ENCODE peak calls at places on chromosomes 3 and 15, in five cellular contexts. H is cardiac fibroblast, V is foreskin fibroblast, L is brain microvascular endothelial cell, O is choroid plexus epithelial cell. X is an unnamed sample.

GRCh38 chr15:35142578-35142977 is 57.5 kb upstream of the NANOGP8 start:
- DNase-seq in H (peak), L (no peak), V (peak), O (peak), X (peak)

GRCh38 chr3:175941352-175941751 is 1082.2 kb downstream of the NAALADL2 start:
- DNase-seq in V (no peak), O (peak), H (peak), L (no peak), X (peak)

GRCh38 chr3:186525369-186526255 is 18.6 kb downstream of the CRYGS start:
- DNase-seq in H (no peak), L (no peak), O (no peak), V (no peak), X (no peak)

GRCh38 chr3:9201278-9201677 is 48.2 kb downstream of the SRGAP3 start:
- DNase-seq in H (no peak), O (no peak), V (peak), L (no peak), X (no peak)

GRCh38 chr3:112123548-112123947 is 9.5 kb downstream of the GCSAM start:
- DNase-seq in L (no peak), O (no peak), V (no peak), H (no peak), X (no peak)

GRCh38 chr3:25056-25455 is 171.5 kb upstream of the CHL1 start:
- DNase-seq in H (no peak), L (no peak), O (no peak), V (no peak), X (no peak)

GRCh38 chr3:73685061-73685460 is 60.3 kb upstream of the PDZRN3 start:
- DNase-seq in H (no peak), L (no peak), O (no peak), V (no peak), X (no peak)

GRCh38 chr3:190306513-190307163 is 15.6 kb downstream of the CLDN1 start:
- DNase-seq in V (no peak), L (no peak), O (peak), H (peak), X (peak)

GRCh38 chr15:58980351-58980939 is 7.0 kb upstream of the RNF111 start:
- DNase-seq in L (no peak), O (peak), H (peak), V (peak), X (peak)

GRCh38 chr3:111081008-111081545 is 9.5 kb downstream of the NECTIN3 start:
- DNase-seq in O (peak), H (peak), L (no peak), V (peak), X (no peak)

GRCh38 chr15:71768184-71768583 is 42.2 kb upstream of the NR2E3 start:
- DNase-seq in L (no peak), H (no peak), O (no peak), V (no peak), X (no peak)

GRCh38 chr15:41894251-41894790 is 468 bp upstream of the SPTBN5 start:
- DNase-seq in O (no peak), H (no peak), L (no peak), V (no peak), X (no peak)

GRCh38 chr3:113035387-113035982 is 44.7 kb downstream of the GTPBP8 start:
- DNase-seq in L (peak), O (peak), V (peak), H (peak), X (peak)

GRCh38 chr15:38215707-38216106 is 36.9 kb upstream of the SPRED1 start:
- DNase-seq in O (no peak), L (peak), H (no peak), V (no peak), X (no peak)

GRCh38 chr15:38216763-38217162 is 35.9 kb upstream of the SPRED1 start:
- DNase-seq in V (peak), O (peak), L (peak), H (peak), X (peak)

GRCh38 chr15:38211249-38211648 is 41.4 kb upstream of the SPRED1 start:
- DNase-seq in L (no peak), V (no peak), O (no peak), H (no peak), X (no peak)

GRCh38 chr15:38212759-38213158 is 39.9 kb upstream of the SPRED1 start:
- DNase-seq in O (no peak), L (no peak), H (no peak), V (no peak), X (no peak)

GRCh38 chr15:38213392-38213791 is 39.2 kb upstream of the SPRED1 start:
- DNase-seq in V (no peak), L (no peak), O (no peak), H (no peak), X (no peak)
- TF ChIP-seq CTCF in V (no peak), L (no peak), O (no peak), H (no peak), X (no peak)

GRCh38 chr3:45692866-45693265 is 3.7 kb downstream of the SACM1L start:
- DNase-seq in H (no peak), O (no peak), L (no peak), V (no peak), X (no peak)
- H3K4me3 ChIP-seq in H (no peak), O (no peak), L (no peak), V (no peak), X (no peak)

GRCh38 chr3:61683409-61684261 is 122.3 kb downstream of the PTPRG start:
- DNase-seq in L (no peak), H (peak), O (no peak), V (no peak), X (no peak)
- TF ChIP-seq CTCF in L (no peak), H (no peak), O (no peak), V (no peak), X (no peak)

GRCh38 chr3:152196782-152197181 is 71.9 kb upstream of the MBNL1 start:
- DNase-seq in V (no peak), O (no peak), H (no peak), L (no peak), X (no peak)
- H3K4me3 ChIP-seq in V (no peak), O (no peak), H (no peak), L (no peak), X (no peak)

GRCh38 chr15:53811530-53811929 is 52.1 kb upstream of the WDR72 start:
- DNase-seq in O (peak), L (no peak), V (no peak), H (peak), X (peak)

GRCh38 chr15:53802672-53803071 is 43.2 kb upstream of the WDR72 start:
- DNase-seq in O (no peak), V (no peak), H (no peak), L (no peak), X (no peak)

GRCh38 chr15:53807500-53807899 is 48.0 kb upstream of the WDR72 start:
- DNase-seq in O (no peak), H (no peak), L (no peak), V (no peak), X (no peak)

GRCh38 chr15:53808058-53808703 is 48.7 kb upstream of the WDR72 start:
- DNase-seq in V (peak), H (peak), L (no peak), O (peak), X (no peak)
- TF ChIP-seq CTCF in V (peak), H (peak), L (peak), O (no peak), X (peak)

DNA sequence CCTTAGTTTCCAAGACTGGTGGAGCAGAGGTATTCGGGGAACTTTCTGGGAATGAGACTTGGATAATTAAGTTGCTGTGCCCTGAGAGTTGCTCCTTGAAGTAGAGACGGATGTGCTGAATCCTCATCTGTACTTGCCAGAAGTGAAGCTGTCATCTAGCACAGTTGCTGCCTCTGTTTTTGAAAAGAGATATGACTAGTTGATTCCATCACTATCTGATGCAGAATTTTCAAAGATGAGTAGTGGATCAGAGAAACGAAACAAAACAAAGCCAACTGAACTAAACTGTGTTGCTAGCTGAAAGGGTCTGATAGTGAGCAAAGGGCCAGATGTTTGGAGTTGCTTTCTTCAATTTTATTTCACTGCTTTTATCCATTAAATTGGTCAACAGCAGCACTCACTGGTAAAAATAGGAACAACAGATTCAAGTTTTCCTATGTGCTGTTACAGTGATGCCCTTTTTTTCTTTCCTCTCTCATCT is 52.7 kb downstream of the MITF start:
- DNase-seq in V (peak), L (peak), H (peak), O (peak), X (peak)
- H3K4me3 ChIP-seq in V (peak), L (no peak), H (no peak), O (no peak), X (no peak)